ENCODE peak calls at places on chromosomes 4 and X, in six cellular contexts. H is effector CD8-positive, alpha-beta T cell; I is AG08395; X is Caki2; V is activated T-helper 1 cell treated with anti-CD3 and anti-CD28 coated beads, Interleukin-12 subunit alpha, Interleukin-12 subunit beta, Interleukin-2, Interleukin-4 antibody, amounts not matched to agents 30 ng/mL and 10 ng/mL and 1 ng/mL, durations not matched to agents 14 hours and 24 hours and 36 hours; T is activated CD4-positive, CD25-positive, alpha-beta regulatory T cell. G is an unnamed sample.
A peak's percentile ranks its signal among the peaks of the same experiment; 100 is the strongest.

GRCh38 chr4:83258463-83258862 is 26.1 kb downstream of the COQ2 start:
- DNase-seq in X (no peak), T (no peak), H (no peak), V (no peak), I (no peak), G (no peak)

GRCh38 chr4:30722916-30723270 is 2.7 kb downstream of the PCDH7 start:
- DNase-seq in I (no peak), X (no peak), T (no peak), V (no peak), H (no peak), G (no peak)

GRCh38 chr4:140697709-140698560 is 58.2 kb downstream of the TBC1D9 start:
- DNase-seq in I (no peak), H (no peak), T (no peak), V (no peak), X (no peak), G (no peak)

GRCh38 chr4:56622176-56622575 is 58.9 kb downstream of the HOPX start:
- DNase-seq in X (no peak), T (no peak), H (no peak), I (no peak), V (no peak), G (no peak)

GRCh38 chr4:184843984-184844554 is 18.3 kb upstream of the ACSL1 start:
- DNase-seq in T (no peak), X (no peak), I (no peak), H (no peak), V (no peak), G (no peak)

GRCh38 chr4:138935-139334 is 14.6 kb downstream of the ZNF718 start:
- DNase-seq in X (no peak), I (no peak), H (no peak), V (no peak), T (no peak), G (no peak)

GRCh38 chrX:7346021-7346420 is 198.1 kb upstream of the PUDP start:
- DNase-seq in V (no peak), X (no peak), I (peak; percentile 47), T (no peak), H (no peak), G (no peak)

GRCh38 chrX:49073641-49074575 is at the start of gene PRAF2:
- DNase-seq in T (peak; percentile 65), H (peak; percentile 80), I (peak; percentile 89), V (peak; percentile 84), X (peak; percentile 83), G (peak; percentile 83)

GRCh38 chr4:87949961-87950360 is 25.6 kb upstream of the SPP1 start:
- DNase-seq in H (no peak), T (no peak), X (peak; percentile 97), V (no peak), I (no peak), G (no peak)

GRCh38 chrX:66731398-66731797 is 92.5 kb upstream of the EDA2R start:
- DNase-seq in I (peak; percentile 33), V (no peak), X (peak; percentile 15), H (no peak), T (no peak), G (no peak)

GRCh38 chr4:13543648-13544555 is at the start of gene NKX3-2:
- DNase-seq in X (no peak), H (no peak), I (no peak), T (no peak), V (no peak), G (no peak)

GRCh38 chr4:185504098-185505047 is 30.9 kb downstream of the PDLIM3 start:
- DNase-seq in I (peak; percentile 48), V (no peak), T (no peak), X (peak; percentile 94), H (no peak), G (no peak)

GRCh38 chrX:48592971-48593370 is 4.3 kb upstream of the WDR13 start:
- DNase-seq in H (no peak), T (no peak), X (no peak), I (no peak), V (no peak), G (no peak)

GRCh38 chr4:138401330-138401729 is 159.2 kb upstream of the SLC7A11 start:
- DNase-seq in V (no peak), I (no peak), T (no peak), H (no peak), X (no peak), G (no peak)

GRCh38 chrX:135481696-135482179 is 38.7 kb upstream of the INTS6L start:
- DNase-seq in X (no peak), V (no peak), T (no peak), I (no peak), H (no peak), G (no peak)

GRCh38 chr4:123506311-123506685 is 109.7 kb downstream of the SPRY1 start:
- DNase-seq in V (no peak), I (no peak), T (no peak), H (no peak), X (no peak), G (no peak)

GRCh38 chr4:70936200-70936787 is 34.1 kb downstream of the MOB1B start:
- DNase-seq in V (peak; percentile 4), T (no peak), I (no peak), X (no peak), H (no peak), G (no peak)

GRCh38 chrX:102765217-102765616 is 44.7 kb downstream of the GPRASP3 start:
- DNase-seq in I (peak; percentile 60), V (no peak), H (no peak), X (peak; percentile 2), T (no peak), G (no peak)